ENCODE peak calls at places on chromosomes 5 and 9, in seven cellular contexts. M is H1, Z is K562, G is HCT116, S is SK-N-SH, C is HepG2, K is GM12878. O is an unnamed sample.

GRCh38 chr5:151084363-151084762 is 3.5 kb upstream of the TNIP1 start:
- DNase-seq in M (no peak), K (no peak), G (no peak), Z (no peak), S (no peak), C (no peak), O (no peak)

GRCh38 chr5:141604318-141604717 is 14.5 kb downstream of the DIAPH1 start:
- DNase-seq in C (peak), Z (peak), M (no peak), K (no peak), S (no peak), G (peak), O (peak)

GRCh38 chr9:81145331-81145963 is 543.9 kb downstream of the TLE1 start:
- DNase-seq in M (no peak), S (no peak), G (no peak), C (no peak), Z (no peak), K (no peak), O (no peak)

GRCh38 chr5:111735829-111736228 is 21.2 kb downstream of the NREP start:
- DNase-seq in S (no peak), K (no peak), M (peak), G (no peak), C (no peak), Z (no peak), O (no peak)

GRCh38 chr9:121567142-121568100 is 67.8 kb upstream of the GGTA1 start:
- DNase-seq in K (no peak), G (no peak), M (no peak), Z (no peak), S (peak), C (no peak), O (no peak)

GRCh38 chr9:121896545-121896943 is 196.6 kb downstream of the TTLL11 start:
- DNase-seq in S (no peak), Z (no peak), K (no peak), M (no peak), C (no peak), G (no peak), O (no peak)

GRCh38 chr5:112718344-112718743 is 19.3 kb upstream of the APC start:
- DNase-seq in G (no peak), M (no peak), S (no peak), K (no peak), Z (no peak), C (no peak), O (no peak)

GRCh38 chr9:101097210-101097609 is 68.7 kb downstream of the PLPPR1 start:
- DNase-seq in G (no peak), M (no peak), C (no peak), Z (no peak), S (no peak), K (no peak), O (no peak)

GRCh38 chr5:138912093-138912492 is 37.0 kb upstream of the LRRTM2 start:
- DNase-seq in Z (peak), M (no peak), G (no peak), C (no peak), S (no peak), K (no peak), O (no peak)

GRCh38 chr9:87034891-87035290 is 87.6 kb upstream of the GAS1 start:
- DNase-seq in G (no peak), K (no peak), S (peak), M (no peak), C (no peak), Z (no peak), O (no peak)

GRCh38 chr5:103510851-103511553 is 51.6 kb downstream of the NUDT12 start:
- DNase-seq in S (no peak), C (peak), K (no peak), Z (no peak), M (no peak), G (no peak), O (no peak)

GRCh38 chr5:132662004-132662401 is 4.0 kb downstream of the IL13 start:
- DNase-seq in G (no peak), S (no peak), M (no peak), C (no peak), Z (no peak), K (no peak), O (no peak)

GRCh38 chr5:123545506-123545905 is 33.5 kb downstream of the CSNK1G3 start:
- DNase-seq in C (no peak), Z (peak), K (no peak), G (no peak), M (no peak), S (no peak), O (peak)

GRCh38 chr9:33506626-33507370 is 17.3 kb upstream of the ANKRD18B start:
- DNase-seq in C (peak), G (peak), M (no peak), Z (peak), K (no peak), S (no peak), O (no peak)

GRCh38 chr5:96528816-96529474 is 95.9 kb upstream of the PCSK1 start:
- DNase-seq in Z (no peak), S (peak), C (no peak), G (no peak), M (no peak), K (no peak), O (no peak)

GRCh38 chr5:89313804-89314588 is 431.0 kb upstream of the MEF2C start:
- DNase-seq in K (peak), C (no peak), Z (peak), M (no peak), G (peak), S (no peak), O (no peak)

GRCh38 chr5:15383021-15383420 is 117.0 kb upstream of the FBXL7 start:
- DNase-seq in M (no peak), Z (no peak), G (no peak), K (no peak), S (no peak), C (no peak), O (no peak)

GRCh38 chr5:139481122-139481533 is 1.4 kb downstream of the STING1 start:
- DNase-seq in K (no peak), Z (peak), G (no peak), C (no peak), S (peak), M (no peak), O (no peak)

GRCh38 chr9:121323449-121324151 is 46.5 kb downstream of the STOM start:
- DNase-seq in S (no peak), C (no peak), M (no peak), G (no peak), K (no peak), Z (no peak), O (no peak)

GRCh38 chr9:100084145-100084478 is 14.7 kb downstream of the ERP44 start:
- DNase-seq in G (no peak), K (peak), Z (peak), C (no peak), M (no peak), S (no peak), O (no peak)

GRCh38 chr5:14706615-14707021 is 42.1 kb downstream of the OTULIN start:
- DNase-seq in K (no peak), M (no peak), Z (no peak), C (no peak), G (no peak), S (peak), O (no peak)

GRCh38 chr9:7656648-7657047 is 142.9 kb downstream of the DMAC1 start:
- DNase-seq in M (no peak), K (no peak), C (peak), Z (no peak), S (no peak), G (no peak), O (no peak)

GRCh38 chr5:33129309-33129708 is 311.5 kb upstream of the TARS1 start:
- DNase-seq in G (no peak), K (no peak), M (no peak), Z (no peak), S (no peak), C (no peak), O (no peak)

GRCh38 chr5:151648089-151648488 is 38.6 kb downstream of the SPARC start:
- DNase-seq in G (no peak), Z (no peak), M (no peak), S (no peak), C (no peak), K (no peak), O (peak)

GRCh38 chr9:112753725-112754124 is 3.2 kb downstream of the SNX30 start:
- DNase-seq in K (no peak), S (no peak), Z (no peak), M (no peak), C (no peak), G (peak), O (no peak)

GRCh38 chr5:112346411-112347044 is 72.5 kb downstream of the EPB41L4A start:
- DNase-seq in G (no peak), M (no peak), K (no peak), S (no peak), C (no peak), Z (no peak), O (no peak)

GRCh38 chr9:89750117-89750551 is 145.3 kb downstream of the GADD45G start:
- DNase-seq in K (no peak), G (no peak), Z (no peak), C (no peak), M (no peak), S (peak), O (no peak)

GRCh38 chr5:53095931-53096525 is 13.5 kb downstream of the MOCS2 start:
- DNase-seq in K (peak), Z (peak), S (peak), M (peak), C (peak), G (peak), O (peak)

GRCh38 chr5:5145651-5146529 is 5.8 kb downstream of the ADAMTS16 start:
- DNase-seq in C (no peak), S (no peak), M (no peak), K (no peak), G (peak), Z (no peak), O (no peak)

GRCh38 chr9:13942695-13943094 is 371.2 kb downstream of the NFIB start:
- DNase-seq in G (no peak), S (no peak), C (no peak), Z (peak), K (no peak), M (no peak), O (no peak)

GRCh38 chr5:139133237-139133636 is 64.9 kb downstream of the SIL1 start:
- DNase-seq in C (no peak), Z (no peak), M (no peak), S (no peak), G (no peak), K (no peak), O (no peak)

GRCh38 chr5:14728109-14728938 is 63.8 kb downstream of the OTULIN start:
- DNase-seq in C (peak), Z (no peak), G (no peak), K (no peak), S (no peak), M (peak), O (no peak)

GRCh38 chr5:54902817-54903473 is 82.4 kb downstream of the ESM1 start:
- DNase-seq in G (no peak), Z (no peak), C (no peak), K (peak), M (no peak), S (no peak), O (no peak)

GRCh38 chr5:84549054-84549453 is 164.4 kb upstream of the EDIL3 start:
- DNase-seq in Z (no peak), C (no peak), G (no peak), S (no peak), K (no peak), M (no peak), O (no peak)

GRCh38 chr5:61626639-61627282 is 294.7 kb downstream of the ZSWIM6 start:
- DNase-seq in K (no peak), C (no peak), G (no peak), M (no peak), S (no peak), Z (no peak), O (no peak)

GRCh38 chr5:173232499-173233346 is 2.3 kb downstream of the NKX2-5 start:
- DNase-seq in K (no peak), C (no peak), S (no peak), Z (no peak), M (no peak), G (no peak), O (no peak)

DNA sequence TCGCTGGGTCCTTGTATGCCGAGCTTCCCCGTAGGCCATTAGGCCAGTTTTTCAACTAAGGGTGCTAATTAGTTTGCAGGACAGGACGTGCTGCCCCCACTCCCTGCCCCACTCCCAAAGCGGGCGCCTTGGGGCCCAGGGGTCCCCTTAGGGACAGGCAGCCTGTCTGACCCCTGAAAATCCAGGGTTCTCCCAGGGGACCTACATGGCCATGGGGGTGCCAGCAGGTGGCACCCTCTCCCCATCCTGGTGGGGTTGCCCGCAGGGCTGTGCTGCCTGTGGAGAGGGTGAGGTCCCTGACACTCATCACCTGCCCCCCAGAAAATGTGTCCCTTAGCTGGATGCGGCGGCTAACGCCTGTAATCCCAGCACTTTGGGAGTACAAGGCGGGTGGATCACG is 8.5 kb upstream of the CCDC187 start:
- DNase-seq in M (no peak), C (no peak), K (no peak), G (no peak), Z (peak), S (peak), O (peak)
- TF ChIP-seq JUND in M (no peak), C (no peak), K (no peak), G (no peak), Z (no peak), S (no peak), O (no peak)

GRCh38 chr5:37704406-37704805 is 135.4 kb downstream of the GDNF start:
- DNase-seq in M (no peak), Z (no peak), S (no peak), K (no peak), G (no peak), C (no peak), O (no peak)
- TF ChIP-seq JUND in M (no peak), Z (no peak), S (no peak), K (no peak), G (no peak), C (no peak), O (no peak)

GRCh38 chr9:117714282-117714681 is 10.1 kb downstream of the TLR4 start:
- DNase-seq in Z (no peak), M (no peak), C (no peak), S (no peak), G (no peak), K (no peak), O (no peak)
- TF ChIP-seq JUND in Z (no peak), M (no peak), C (no peak), S (no peak), G (no peak), K (no peak), O (no peak)

GRCh38 chr5:179343902-179344300 is 1.4 kb downstream of the ADAMTS2 start:
- DNase-seq in M (peak), K (no peak), S (peak), Z (no peak), C (no peak), G (no peak), O (no peak)
- TF ChIP-seq JUND in M (peak), K (no peak), S (no peak), Z (no peak), C (no peak), G (no peak), O (no peak)

GRCh38 chr9:132877818-132878694 is at the start of gene AK8:
- DNase-seq in S (peak), C (peak), M (no peak), K (no peak), G (peak), Z (peak), O (peak)
- TF ChIP-seq JUND in S (no peak), C (no peak), M (no peak), K (no peak), G (no peak), Z (no peak), O (no peak)

DNA sequence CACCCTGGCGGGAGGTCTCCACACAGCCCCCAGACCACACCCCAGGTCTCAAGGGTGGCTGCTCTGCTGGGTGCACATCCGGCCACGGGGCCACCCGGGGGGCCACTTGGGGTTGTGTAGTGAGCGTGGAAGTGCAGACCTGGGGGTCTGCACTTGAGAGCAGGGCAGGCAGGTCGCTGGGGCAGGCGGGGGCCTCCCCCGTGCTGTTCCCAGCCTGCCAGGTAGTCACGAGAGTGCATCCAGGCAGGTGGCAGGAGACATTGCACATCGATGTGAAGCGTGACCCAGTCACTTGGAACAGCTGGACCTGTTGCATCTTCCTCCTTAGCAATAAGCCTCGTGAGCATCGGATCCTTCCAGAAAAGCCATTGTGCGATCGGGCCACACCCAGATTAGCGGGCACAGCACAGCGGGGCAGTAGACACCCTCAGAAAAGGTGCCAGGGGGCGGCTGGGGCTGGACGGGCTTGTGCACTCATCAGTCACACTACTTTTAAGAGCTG is 4.8 kb upstream of the ENTPD8 start:
- DNase-seq in G (no peak), Z (no peak), M (no peak), K (no peak), S (no peak), C (no peak), O (no peak)
- TF ChIP-seq JUND in G (no peak), Z (no peak), M (no peak), K (no peak), S (no peak), C (no peak), O (no peak)

GRCh38 chr9:82934949-82935348 is 128.0 kb downstream of the RASEF start:
- DNase-seq in M (no peak), Z (no peak), C (peak), S (no peak), K (no peak), G (no peak), O (no peak)

GRCh38 chr9:82940386-82940785 is 122.6 kb downstream of the RASEF start:
- DNase-seq in C (no peak), S (no peak), G (no peak), K (no peak), Z (no peak), M (no peak), O (no peak)

GRCh38 chr9:82938426-82938825 is 124.5 kb downstream of the RASEF start:
- DNase-seq in M (no peak), Z (no peak), S (no peak), K (no peak), G (no peak), C (no peak), O (no peak)

DNA sequence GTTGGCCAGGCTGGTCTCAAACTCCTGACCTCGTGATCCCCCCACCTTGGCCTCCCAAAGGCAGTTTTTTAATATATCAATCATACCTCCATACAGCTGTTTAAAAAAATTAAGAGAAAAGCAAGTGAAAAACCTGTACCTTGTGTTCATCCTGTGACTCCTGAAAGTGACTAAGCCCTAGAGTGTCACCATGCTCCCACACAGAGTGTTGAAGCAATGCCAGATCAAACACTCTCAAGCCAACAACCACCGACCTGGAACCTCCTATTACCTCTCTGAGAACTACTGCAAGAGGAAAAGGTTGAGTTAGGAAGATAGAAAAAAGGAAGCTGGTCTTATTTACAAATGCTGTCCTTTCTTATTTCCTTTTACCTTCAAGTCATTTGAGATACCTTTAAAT is 123.5 kb downstream of the RASEF start:
- DNase-seq in S (no peak), Z (no peak), M (no peak), C (no peak), G (no peak), K (no peak), O (peak)
- TF ChIP-seq JUND in S (no peak), Z (no peak), M (no peak), C (no peak), G (no peak), K (no peak), O (no peak)

GRCh38 chr5:1797855-1798254 is 1.8 kb downstream of the MRPL36 start:
- DNase-seq in M (no peak), K (no peak), C (no peak), G (no peak), Z (no peak), S (no peak), O (no peak)

GRCh38 chr5:1795506-1795905 is 4.1 kb downstream of the MRPL36 start:
- DNase-seq in C (no peak), M (no peak), K (no peak), Z (no peak), G (no peak), S (no peak), O (no peak)

GRCh38 chr5:1795931-1796330 is 3.7 kb downstream of the MRPL36 start:
- DNase-seq in S (no peak), G (no peak), M (no peak), Z (no peak), K (no peak), C (no peak), O (no peak)

GRCh38 chr5:1797109-1797800 is 2.4 kb downstream of the MRPL36 start:
- DNase-seq in Z (no peak), M (no peak), K (no peak), G (no peak), C (no peak), S (no peak), O (no peak)

GRCh38 chr5:1796371-1797108 is 3.1 kb downstream of the MRPL36 start:
- DNase-seq in Z (no peak), K (no peak), G (no peak), S (no peak), C (no peak), M (no peak), O (no peak)
- TF ChIP-seq JUND in Z (no peak), K (no peak), G (no peak), S (no peak), C (no peak), M (no peak), O (no peak)

DNA sequence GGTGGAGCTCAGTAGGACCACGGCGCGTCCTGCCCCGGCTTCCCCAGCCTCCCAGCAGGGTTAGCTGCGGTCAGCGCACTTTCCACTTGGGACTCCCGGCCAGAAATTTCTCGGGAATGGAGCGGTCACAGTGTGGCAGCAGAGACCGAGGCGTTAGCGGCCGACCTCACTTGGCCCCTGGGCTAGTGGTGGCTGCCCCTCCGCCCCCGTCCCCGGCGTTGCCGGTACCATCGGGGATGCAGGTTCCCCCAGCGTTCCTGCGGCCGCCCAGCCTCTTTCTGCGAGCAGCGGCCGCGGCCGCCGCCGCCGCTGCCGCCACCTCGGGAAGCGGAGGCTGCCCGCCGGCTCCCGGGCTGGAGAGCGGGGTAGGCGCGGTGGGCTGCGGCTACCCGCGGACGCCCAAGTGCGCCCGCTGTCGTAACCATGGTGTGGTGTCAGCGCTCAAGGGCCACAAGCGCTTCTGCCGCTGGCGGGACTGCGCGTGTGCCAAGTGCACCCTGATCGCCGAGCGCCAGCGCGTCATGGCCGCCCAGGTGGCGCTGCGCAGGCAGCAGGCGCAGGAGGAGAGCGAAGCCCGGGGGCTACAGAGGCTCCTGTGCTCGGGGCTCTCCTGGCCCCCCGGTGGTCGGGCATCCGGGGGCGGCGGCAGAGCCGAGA is 454 bp downstream of the DMRTA1 start:
- DNase-seq in K (no peak), G (no peak), C (no peak), M (peak), S (peak), Z (no peak), O (no peak)
- TF ChIP-seq JUND in K (no peak), G (no peak), C (no peak), M (no peak), S (no peak), Z (no peak), O (no peak)

GRCh38 chr5:158839638-158840037 is 260.1 kb downstream of the EBF1 start:
- DNase-seq in S (no peak), G (no peak), C (no peak), M (no peak), Z (no peak), K (no peak), O (no peak)
- TF ChIP-seq JUND in S (no peak), G (no peak), C (no peak), M (no peak), Z (no peak), K (no peak), O (no peak)